ENCODE peak calls at places on chromosomes 6 and 20, in five cellular contexts. Q is left lung, A is lower lobe of right lung, G is Panc1, R is DND-41. T is an unnamed sample.

GRCh38 chr6:115602471-115602870 is 458.2 kb downstream of the FRK start:
- ATAC-seq in G (no peak), R (no peak), Q (no peak), A (no peak), T (no peak)

GRCh38 chr20:21628800-21629199 is 76.7 kb upstream of the PAX1 start:
- ATAC-seq in R (no peak), A (no peak), G (no peak), Q (no peak), T (no peak)

GRCh38 chr6:108435391-108435790 is 125.3 kb upstream of the FOXO3 start:
- ATAC-seq in Q (no peak), G (no peak), R (no peak), A (no peak), T (no peak)

GRCh38 chr6:29680416-29680815 is 536 bp downstream of the ZFP57 start:
- ATAC-seq in R (no peak), G (no peak), A (no peak), Q (no peak), T (no peak)

GRCh38 chr6:109397020-109397419 is 14.8 kb upstream of the CD164 start:
- ATAC-seq in R (no peak), Q (peak), A (peak), G (peak), T (peak)

GRCh38 chr6:109095036-109095820 is at the start of gene CEP57L1:
- ATAC-seq in Q (peak), A (peak), R (peak), G (peak), T (peak)

GRCh38 chr6:132401120-132401940 is at the start of gene MOXD1:
- ATAC-seq in G (peak), Q (peak), A (peak), R (no peak), T (peak)

GRCh38 chr6:77467038-77467437 is 3.7 kb upstream of the HTR1B start:
- ATAC-seq in A (no peak), R (no peak), Q (no peak), G (no peak), T (no peak)

GRCh38 chr6:16746812-16747211 is 14.4 kb downstream of the ATXN1 start:
- ATAC-seq in R (no peak), Q (no peak), G (no peak), A (no peak), T (no peak)

GRCh38 chr6:88813045-88813444 is 150.4 kb downstream of the RNGTT start:
- ATAC-seq in G (no peak), R (no peak), A (no peak), Q (no peak), T (no peak)
- H3K4me3 ChIP-seq in G (no peak), R (no peak), A (no peak), Q (no peak), T (no peak)

DNA sequence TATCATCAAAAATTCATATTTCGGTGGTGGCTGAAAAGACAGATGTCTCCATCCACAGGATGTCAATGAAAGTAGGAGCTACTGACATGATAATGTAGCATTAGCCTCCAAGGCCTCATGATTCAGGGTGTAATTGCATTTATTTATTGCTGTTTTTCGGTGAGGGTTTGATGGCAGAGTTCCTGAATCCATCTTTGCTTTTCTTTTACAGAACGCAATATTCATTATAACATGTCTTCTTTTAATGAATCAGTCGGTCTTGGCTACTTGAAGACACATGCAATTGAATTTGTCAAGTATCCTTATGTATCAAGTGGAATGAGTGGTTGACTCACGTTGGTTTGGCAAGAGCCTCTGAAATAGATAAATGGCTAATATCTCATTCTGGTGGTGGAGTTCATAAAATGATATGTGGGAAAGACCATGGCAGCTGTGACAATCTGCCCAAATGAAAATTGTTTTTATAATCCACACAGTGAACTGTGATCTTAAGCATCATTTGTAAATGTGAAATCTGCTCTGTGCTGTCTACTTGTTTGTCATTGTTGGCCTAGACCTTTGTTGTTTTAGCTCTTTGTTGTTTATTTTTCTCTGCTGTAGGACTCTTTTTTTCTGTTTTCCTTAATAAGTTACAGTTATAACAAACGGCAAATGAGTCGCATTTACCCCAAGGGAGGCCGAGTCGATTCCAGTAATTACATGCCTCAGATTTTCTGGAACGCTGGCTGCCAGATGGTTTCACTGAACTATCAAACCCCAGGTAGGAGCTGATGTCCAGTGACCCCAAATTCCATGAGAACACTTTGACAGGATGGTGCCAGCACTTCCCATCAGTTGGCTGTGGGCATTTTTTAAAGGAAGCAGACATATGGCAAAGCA is 105.7 kb upstream of the LAMP5 start:
- ATAC-seq in Q (peak), R (peak), A (no peak), G (peak), T (no peak)
- H3K4me3 ChIP-seq in Q (no peak), R (no peak), A (no peak), G (no peak), T (no peak)

GRCh38 chr20:9079038-9079731 is 10.3 kb downstream of the PLCB4 start:
- ATAC-seq in G (no peak), Q (no peak), A (no peak), R (no peak), T (no peak)
- H3K4me3 ChIP-seq in G (no peak), Q (no peak), A (no peak), R (no peak), T (no peak)

DNA sequence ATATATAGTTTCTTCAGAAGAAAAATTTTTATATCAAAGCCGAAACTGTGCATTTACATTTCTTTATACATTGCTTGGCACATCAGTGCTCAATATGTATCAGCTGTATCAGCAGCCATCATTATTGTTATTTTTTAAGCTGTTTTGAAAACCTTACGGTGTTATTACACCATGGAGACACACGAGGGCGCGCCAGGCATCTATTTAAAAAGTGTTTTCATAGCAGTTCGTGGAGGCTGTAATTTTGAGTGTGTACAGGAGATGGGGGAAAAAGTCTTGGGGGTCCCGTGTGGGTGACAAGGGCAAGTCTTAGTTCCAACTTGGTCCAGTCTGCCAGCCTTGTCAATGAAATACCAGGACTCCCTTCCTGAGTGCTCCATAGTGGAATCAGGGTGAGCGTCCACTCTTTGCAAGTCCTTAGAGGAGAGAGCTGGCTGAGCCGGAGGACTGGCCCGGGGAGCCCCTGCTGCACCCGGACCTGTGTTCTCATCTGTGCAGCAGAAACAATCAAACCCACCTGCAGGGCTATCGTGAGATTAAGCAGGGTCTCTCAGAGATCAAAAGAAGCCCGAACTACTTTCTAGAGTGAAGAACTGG is 43.3 kb downstream of the SLC2A10 start:
- ATAC-seq in Q (peak), G (peak), R (peak), A (peak), T (no peak)
- H3K4me3 ChIP-seq in Q (no peak), G (no peak), R (no peak), A (no peak), T (no peak)

GRCh38 chr6:119313937-119314893 is 35.3 kb downstream of the MAN1A1 start:
- ATAC-seq in G (no peak), Q (peak), R (peak), A (peak), T (no peak)
- H3K4me3 ChIP-seq in G (no peak), Q (no peak), R (no peak), A (no peak), T (no peak)

DNA sequence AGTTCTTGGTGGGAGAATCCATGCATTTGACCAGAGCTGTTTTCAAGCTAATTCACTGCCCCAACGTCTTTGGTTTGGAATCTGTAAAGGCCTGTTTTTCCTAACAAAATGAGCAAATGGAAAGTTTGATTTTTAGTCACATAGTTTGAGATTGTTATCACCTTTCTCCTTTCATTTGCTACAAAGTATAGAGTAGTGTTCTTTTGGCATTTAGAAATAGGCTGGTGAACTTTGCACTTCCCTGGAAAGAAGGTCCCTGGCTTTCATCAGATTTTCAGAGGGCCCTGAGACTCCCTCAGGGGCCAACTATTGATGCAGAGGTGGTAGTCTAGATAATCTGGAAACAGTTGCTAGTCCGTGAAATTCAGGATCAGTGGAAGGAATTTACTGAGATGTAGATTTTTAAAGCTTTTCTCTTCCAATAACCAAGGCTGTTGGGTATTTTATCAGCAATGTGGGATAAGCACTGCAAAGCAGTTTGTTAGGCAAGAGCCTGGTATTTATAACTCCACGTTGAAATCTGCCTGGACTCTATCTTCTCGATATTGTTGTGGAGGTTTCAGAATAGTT is 1.7 kb downstream of the ARFGEF2 start:
- ATAC-seq in A (no peak), Q (no peak), R (no peak), G (no peak), T (no peak)
- H3K4me3 ChIP-seq in A (peak), Q (peak), R (no peak), G (peak), T (peak)

GRCh38 chr6:139583420-139583819 is 209.0 kb upstream of the CITED2 start:
- ATAC-seq in A (no peak), R (no peak), Q (no peak), G (peak), T (no peak)
- H3K4me3 ChIP-seq in A (no peak), R (no peak), Q (no peak), G (no peak), T (no peak)

T was measured in gastroesophageal sphincter.